ENCODE peak calls at places on chromosomes 5 and 9, in seven cellular contexts. F is progenitor cell of endocrine pancreas; W is H9; Y is CD4-positive, alpha-beta T cell; Z is Calu3; M is astrocyte of the cerebellum; H is astrocyte of the spinal cord. P is an unnamed sample.

GRCh38 chr5:100406640-100407039 is 128.5 kb upstream of the FAM174A start:
- DNase-seq in W (no peak), M (peak), H (peak), Z (no peak), Y (no peak), F (no peak), P (no peak)

GRCh38 chr5:135438712-135439111 is 8.4 kb downstream of the DCANP1 start:
- DNase-seq in M (no peak), W (peak), F (no peak), Y (no peak), H (no peak), Z (no peak), P (no peak)

GRCh38 chr5:51378778-51379652 is 4.2 kb upstream of the ISL1 start:
- DNase-seq in M (peak), F (no peak), Z (peak), W (peak), H (peak), Y (no peak), P (no peak)

GRCh38 chr9:33517373-33517772 is 6.7 kb upstream of the ANKRD18B start:
- DNase-seq in W (no peak), F (no peak), Z (peak), Y (no peak), M (peak), H (peak), P (no peak)

GRCh38 chr5:17252543-17252942 is 35.1 kb downstream of the BASP1 start:
- DNase-seq in H (peak), F (no peak), M (no peak), W (no peak), Z (no peak), Y (no peak), P (no peak)

GRCh38 chr9:89606567-89607311 is 1.9 kb downstream of the GADD45G start:
- DNase-seq in F (no peak), W (peak), Y (no peak), H (no peak), M (no peak), Z (peak), P (no peak)

GRCh38 chr9:12923472-12924009 is 148.7 kb downstream of the LURAP1L start:
- DNase-seq in M (peak), H (peak), F (no peak), W (no peak), Z (no peak), Y (no peak), P (no peak)

GRCh38 chr9:112180387-112180881 is 5.3 kb upstream of the SUSD1 start:
- DNase-seq in W (no peak), Y (no peak), H (no peak), Z (no peak), F (no peak), M (no peak), P (peak)

GRCh38 chr5:93299596-93300308 is 281.3 kb downstream of the NR2F1-AS1 start:
- DNase-seq in W (peak), H (peak), Y (no peak), Z (no peak), F (no peak), M (peak), P (no peak)

GRCh38 chr5:122656107-122656506 is 118.8 kb upstream of the SNX2 start:
- DNase-seq in H (no peak), Y (no peak), Z (no peak), F (no peak), W (no peak), M (no peak), P (no peak)

GRCh38 chr5:140239939-140240700 is 62.8 kb downstream of the PFDN1 start:
- DNase-seq in M (no peak), F (peak), Y (peak), Z (peak), H (peak), W (peak), P (no peak)

GRCh38 chr5:31811210-31811609 is 172.3 kb downstream of the PDZD2 start:
- DNase-seq in Y (no peak), Z (no peak), F (no peak), H (peak), M (peak), W (no peak), P (no peak)

GRCh38 chr9:33416996-33417395 is 14.6 kb upstream of the AQP7 start:
- DNase-seq in Z (no peak), Y (peak), H (no peak), F (no peak), W (no peak), M (no peak), P (no peak)

GRCh38 chr5:52987711-52988329 is 1.3 kb upstream of the ITGA2 start:
- DNase-seq in Z (peak), M (no peak), Y (no peak), H (peak), W (no peak), F (no peak), P (no peak)

GRCh38 chr9:122383992-122384461 is 13.2 kb downstream of the PTGS1 start:
- DNase-seq in H (no peak), Y (no peak), Z (peak), M (no peak), W (no peak), F (no peak), P (no peak)

GRCh38 chr9:68802525-68803015 is 97.5 kb downstream of the PIP5K1B start:
- DNase-seq in Y (no peak), W (no peak), H (no peak), F (no peak), M (no peak), Z (no peak), P (no peak)

GRCh38 chr9:22124263-22125011 is 115.3 kb upstream of the CDKN2B start:
- DNase-seq in Y (no peak), M (no peak), W (no peak), H (no peak), Z (no peak), F (no peak), P (no peak)

GRCh38 chr5:80204808-80205614 is 50.8 kb downstream of the SERINC5 start:
- DNase-seq in W (no peak), H (no peak), Y (no peak), Z (peak), F (peak), M (no peak), P (no peak)

GRCh38 chr9:37929441-37929895 is 25.5 kb upstream of the SLC25A51 start:
- DNase-seq in Y (no peak), W (no peak), H (peak), Z (no peak), F (no peak), M (no peak), P (no peak)

GRCh38 chr9:110109331-110110110 is 98.4 kb downstream of the C9orf152 start:
- DNase-seq in W (no peak), Z (no peak), H (no peak), Y (no peak), F (no peak), M (no peak), P (no peak)

GRCh38 chr9:123820139-123820538 is 109.8 kb downstream of the DENND1A start:
- DNase-seq in Y (no peak), F (no peak), W (no peak), Z (no peak), H (no peak), M (no peak), P (no peak)

GRCh38 chr9:123828449-123828848 is 101.5 kb downstream of the DENND1A start:
- DNase-seq in Y (no peak), W (no peak), H (no peak), M (no peak), Z (no peak), F (no peak), P (no peak)

GRCh38 chr9:123823194-123823947 is 106.6 kb downstream of the DENND1A start:
- DNase-seq in W (no peak), H (no peak), Y (no peak), F (no peak), M (no peak), Z (no peak), P (no peak)

DNA sequence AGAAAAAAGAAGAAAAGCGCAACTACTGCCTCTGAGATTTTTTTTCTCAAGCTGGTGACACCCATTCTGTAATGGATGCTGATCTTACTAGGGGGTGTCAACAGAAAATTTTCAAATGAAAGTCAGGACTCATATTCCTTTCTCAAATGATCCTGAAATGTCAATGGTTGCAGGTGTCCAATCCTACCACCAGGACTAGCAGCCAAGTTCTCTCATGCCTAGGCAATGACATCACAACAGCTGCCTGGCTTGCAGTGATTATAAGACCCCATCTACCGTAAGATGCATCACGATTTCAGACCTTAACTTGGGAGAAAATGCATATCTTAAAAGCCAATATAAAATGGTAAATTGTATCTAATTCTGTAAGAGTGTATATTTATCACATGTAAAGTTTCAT is 104.6 kb downstream of the DENND1A start:
- DNase-seq in F (no peak), H (peak), M (peak), Z (no peak), W (no peak), Y (no peak), P (no peak)
- TF ChIP-seq CTCF in F (peak), H (peak), M (peak), Z (no peak), W (peak), Y (no peak), P (no peak)

GRCh38 chr9:74773886-74774479 is 113.7 kb downstream of the TRPM6 start:
- DNase-seq in W (peak), F (peak), H (peak), Z (peak), Y (peak), M (peak), P (peak)

GRCh38 chr9:74771672-74772071 is 116.0 kb downstream of the TRPM6 start:
- DNase-seq in Z (no peak), H (no peak), F (no peak), W (no peak), Y (no peak), M (no peak), P (no peak)

GRCh38 chr9:74772126-74772525 is 115.6 kb downstream of the TRPM6 start:
- DNase-seq in Z (no peak), M (no peak), F (no peak), W (no peak), H (no peak), Y (no peak), P (no peak)

GRCh38 chr9:74770508-74771261 is 117.0 kb downstream of the TRPM6 start:
- DNase-seq in M (no peak), Z (peak), H (no peak), F (peak), W (peak), Y (peak), P (peak)

GRCh38 chr9:74771262-74771585 is 116.5 kb downstream of the TRPM6 start:
- DNase-seq in M (no peak), Z (no peak), F (no peak), H (no peak), Y (no peak), W (no peak), P (no peak)
- TF ChIP-seq CTCF in M (no peak), Z (no peak), F (no peak), H (no peak), Y (peak), W (peak), P (peak)

GRCh38 chr5:146390469-146390868 is 51.8 kb downstream of the POU4F3 start:
- DNase-seq in H (no peak), Z (peak), Y (no peak), W (peak), F (no peak), M (no peak), P (no peak)
- TF ChIP-seq CTCF in H (peak), Z (peak), Y (no peak), W (peak), F (no peak), M (no peak), P (no peak)

GRCh38 chr9:91740713-91741112 is 209.3 kb downstream of the ROR2 start:
- DNase-seq in F (no peak), M (peak), W (no peak), H (peak), Y (no peak), Z (no peak), P (no peak)
- TF ChIP-seq CTCF in F (no peak), M (peak), W (no peak), H (peak), Y (no peak), Z (no peak), P (no peak)

GRCh38 chr5:87539839-87540238 is 127.1 kb upstream of the CCNH start:
- DNase-seq in Y (no peak), F (no peak), W (no peak), Z (no peak), M (no peak), H (no peak), P (no peak)

GRCh38 chr5:87536365-87536764 is 123.6 kb upstream of the CCNH start:
- DNase-seq in Z (no peak), Y (no peak), H (no peak), W (no peak), F (no peak), M (no peak), P (no peak)

GRCh38 chr5:87541668-87542067 is 128.9 kb upstream of the CCNH start:
- DNase-seq in Y (no peak), W (no peak), M (no peak), H (no peak), Z (no peak), F (no peak), P (no peak)

GRCh38 chr5:87541033-87541432 is 128.3 kb upstream of the CCNH start:
- DNase-seq in W (peak), M (peak), Y (no peak), F (no peak), H (peak), Z (peak), P (no peak)
- TF ChIP-seq CTCF in W (peak), M (peak), Y (no peak), F (no peak), H (peak), Z (no peak), P (no peak)

GRCh38 chr9:128412120-128412790 is 8.4 kb upstream of the CERCAM start:
- DNase-seq in H (peak), Y (peak), F (peak), Z (peak), M (peak), W (peak), P (peak)

GRCh38 chr9:128411373-128412119 is 9.1 kb upstream of the CERCAM start:
- DNase-seq in H (no peak), W (no peak), F (no peak), Z (no peak), M (no peak), Y (no peak), P (no peak)

GRCh38 chr9:128409450-128409849 is 11.2 kb upstream of the CERCAM start:
- DNase-seq in Z (no peak), H (no peak), F (no peak), W (no peak), M (no peak), Y (no peak), P (no peak)

GRCh38 chr9:128408963-128409431 is 11.7 kb upstream of the CERCAM start:
- DNase-seq in Y (no peak), M (no peak), W (no peak), F (no peak), Z (no peak), H (no peak), P (no peak)

DNA sequence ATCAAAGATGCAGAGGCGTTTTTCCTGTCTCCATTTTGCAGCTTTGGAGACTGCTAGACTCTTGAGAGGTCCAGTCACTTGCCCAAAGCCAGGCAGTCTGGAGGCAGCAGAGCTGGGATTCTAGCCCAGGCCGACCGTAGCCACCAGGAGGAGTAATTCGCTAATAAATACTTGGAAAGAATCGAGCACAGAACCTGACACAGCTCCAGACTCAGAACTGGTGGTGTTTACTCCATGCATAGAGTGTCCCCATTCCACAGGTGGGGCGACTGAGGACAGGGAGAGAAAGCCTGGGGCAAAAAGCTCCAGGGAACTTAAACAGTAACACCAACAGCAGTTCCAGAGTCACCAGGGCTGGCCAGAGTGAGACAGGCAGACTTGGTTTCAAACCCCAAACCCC is 10.7 kb upstream of the CERCAM start:
- DNase-seq in F (no peak), M (no peak), Y (no peak), H (peak), Z (no peak), W (no peak), P (no peak)
- TF ChIP-seq CTCF in F (peak), M (peak), Y (no peak), H (peak), Z (no peak), W (peak), P (no peak)

GRCh38 chr9:69932901-69933300 is 110.7 kb upstream of the MAMDC2 start:
- DNase-seq in H (no peak), M (no peak), W (peak), F (no peak), Y (no peak), Z (peak), P (no peak)
- TF ChIP-seq CTCF in H (peak), M (no peak), W (peak), F (no peak), Y (no peak), Z (no peak), P (no peak)

DNA sequence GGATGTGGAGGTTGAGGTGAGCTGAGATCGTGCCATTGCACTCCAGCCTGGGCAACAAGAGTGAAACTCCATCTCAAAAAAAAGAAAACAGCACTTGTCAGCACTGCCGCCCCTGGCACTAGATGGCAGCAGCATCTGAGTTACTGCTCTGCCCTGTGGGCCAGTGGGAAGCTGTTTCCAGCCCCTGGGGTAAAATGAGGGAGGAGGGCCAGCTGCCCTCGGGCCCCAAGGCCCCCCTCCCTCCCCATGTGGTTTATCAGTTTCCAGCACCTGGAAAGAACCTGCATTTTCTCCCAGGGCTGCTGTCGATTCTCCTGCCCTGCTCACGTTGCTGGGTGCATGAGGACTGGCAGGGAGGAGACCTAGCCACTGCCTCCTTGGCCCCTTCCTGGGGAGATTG is 13.2 kb upstream of the CEL start:
- DNase-seq in Z (peak), Y (no peak), M (no peak), F (no peak), H (no peak), W (peak), P (no peak)
- TF ChIP-seq CTCF in Z (no peak), Y (peak), M (peak), F (peak), H (peak), W (peak), P (no peak)

GRCh38 chr9:113317777-113318176 is 14.6 kb upstream of the RNF183 start:
- DNase-seq in W (no peak), H (no peak), M (no peak), Z (no peak), F (no peak), Y (no peak), P (no peak)
- TF ChIP-seq CTCF in W (no peak), H (peak), M (no peak), Z (no peak), F (peak), Y (no peak), P (no peak)

GRCh38 chr9:133992780-133993634 is 883 bp upstream of the VAV2 start:
- DNase-seq in F (peak), Z (peak), H (peak), Y (peak), M (peak), W (peak), P (peak)
- TF ChIP-seq CTCF in F (peak), Z (peak), H (peak), Y (peak), M (peak), W (peak), P (no peak)

P was measured in natural killer cell.